ENCODE peak calls at places on chromosomes 12 and 14, in five cellular contexts. One of them, this sample, is unnamed.

GRCh38 chr14:101521306-101521935 is 39.9 kb upstream of the DIO3 start:
- DNase-seq in fibroblast of the aortic adventitia: no peak
- DNase-seq in NCI-H226: no peak
- DNase-seq in ascending aorta: no peak
- DNase-seq in fibroblast of the conjunctiva: no peak
- DNase-seq in this sample: peak

GRCh38 chr14:37588667-37588955 is 6.4 kb downstream of the FOXA1 start:
- DNase-seq in fibroblast of the aortic adventitia: no peak
- DNase-seq in NCI-H226: no peak
- DNase-seq in ascending aorta: no peak
- DNase-seq in fibroblast of the conjunctiva: no peak
- DNase-seq in this sample: no peak

GRCh38 chr12:109900752-109901580 is 892 bp downstream of the TCHP start:
- DNase-seq in fibroblast of the aortic adventitia: peak
- DNase-seq in NCI-H226: no peak
- DNase-seq in ascending aorta: no peak
- DNase-seq in fibroblast of the conjunctiva: no peak
- DNase-seq in this sample: no peak

GRCh38 chr12:6277982-6278438 is 32.5 kb upstream of the PLEKHG6 start:
- DNase-seq in fibroblast of the aortic adventitia: no peak
- DNase-seq in NCI-H226: no peak
- DNase-seq in ascending aorta: no peak
- DNase-seq in fibroblast of the conjunctiva: no peak
- DNase-seq in this sample: no peak

GRCh38 chr14:41130274-41130673 is 476.4 kb upstream of the LRFN5 start:
- DNase-seq in fibroblast of the aortic adventitia: no peak
- DNase-seq in NCI-H226: no peak
- DNase-seq in ascending aorta: no peak
- DNase-seq in fibroblast of the conjunctiva: no peak
- DNase-seq in this sample: no peak

GRCh38 chr14:32397871-32398640 is 69.0 kb downstream of the AKAP6 start:
- DNase-seq in fibroblast of the aortic adventitia: peak
- DNase-seq in NCI-H226: peak
- DNase-seq in ascending aorta: no peak
- DNase-seq in fibroblast of the conjunctiva: no peak
- DNase-seq in this sample: no peak

GRCh38 chr12:122834921-122835692 is at the start of gene HIP1R:
- DNase-seq in fibroblast of the aortic adventitia: no peak
- DNase-seq in NCI-H226: no peak
- DNase-seq in ascending aorta: no peak
- DNase-seq in fibroblast of the conjunctiva: no peak
- DNase-seq in this sample: no peak

GRCh38 chr12:1559729-1560128 is 34.7 kb downstream of the FBXL14 start:
- DNase-seq in fibroblast of the aortic adventitia: peak
- DNase-seq in NCI-H226: no peak
- DNase-seq in ascending aorta: no peak
- DNase-seq in fibroblast of the conjunctiva: no peak
- DNase-seq in this sample: no peak

GRCh38 chr12:113174461-113175384 is 10.6 kb downstream of the DDX54 start:
- DNase-seq in fibroblast of the aortic adventitia: peak
- DNase-seq in NCI-H226: peak
- DNase-seq in ascending aorta: no peak
- DNase-seq in fibroblast of the conjunctiva: peak
- DNase-seq in this sample: no peak

GRCh38 chr12:71503579-71504470 is 64.2 kb downstream of the LGR5 start:
- DNase-seq in fibroblast of the aortic adventitia: no peak
- DNase-seq in NCI-H226: no peak
- DNase-seq in ascending aorta: no peak
- DNase-seq in fibroblast of the conjunctiva: no peak
- DNase-seq in this sample: no peak

GRCh38 chr12:121916719-121917118 is 1.7 kb upstream of the CFAP251 start:
- DNase-seq in fibroblast of the aortic adventitia: peak
- DNase-seq in NCI-H226: no peak
- DNase-seq in ascending aorta: no peak
- DNase-seq in fibroblast of the conjunctiva: no peak
- DNase-seq in this sample: no peak

GRCh38 chr12:26204612-26205289 is 9.4 kb downstream of the SSPN start:
- DNase-seq in fibroblast of the aortic adventitia: peak
- DNase-seq in NCI-H226: no peak
- DNase-seq in ascending aorta: no peak
- DNase-seq in fibroblast of the conjunctiva: no peak
- DNase-seq in this sample: peak

GRCh38 chr14:71651228-71651627 is 281.0 kb upstream of the RGS6 start:
- DNase-seq in fibroblast of the aortic adventitia: peak
- DNase-seq in NCI-H226: peak
- DNase-seq in ascending aorta: no peak
- DNase-seq in fibroblast of the conjunctiva: peak
- DNase-seq in this sample: peak

GRCh38 chr12:69998922-69999321 is 173.9 kb downstream of the MYRFL start:
- DNase-seq in fibroblast of the aortic adventitia: no peak
- DNase-seq in NCI-H226: no peak
- DNase-seq in ascending aorta: no peak
- DNase-seq in fibroblast of the conjunctiva: no peak
- DNase-seq in this sample: no peak

GRCh38 chr12:29957835-29958234 is 174.1 kb upstream of the TMTC1 start:
- DNase-seq in fibroblast of the aortic adventitia: peak
- DNase-seq in NCI-H226: no peak
- DNase-seq in ascending aorta: no peak
- DNase-seq in fibroblast of the conjunctiva: no peak
- DNase-seq in this sample: no peak

GRCh38 chr12:132886529-132887477 is 602 bp downstream of the CHFR start:
- DNase-seq in fibroblast of the aortic adventitia: peak
- DNase-seq in NCI-H226: no peak
- DNase-seq in ascending aorta: no peak
- DNase-seq in fibroblast of the conjunctiva: no peak
- DNase-seq in this sample: no peak

GRCh38 chr14:75578786-75579781 is 664 bp downstream of the FLVCR2 start:
- DNase-seq in fibroblast of the aortic adventitia: no peak
- DNase-seq in NCI-H226: no peak
- DNase-seq in ascending aorta: no peak
- DNase-seq in fibroblast of the conjunctiva: peak
- DNase-seq in this sample: no peak

GRCh38 chr14:68548194-68549056 is 244.4 kb downstream of the ZFP36L1 start:
- DNase-seq in fibroblast of the aortic adventitia: peak
- DNase-seq in NCI-H226: peak
- DNase-seq in ascending aorta: peak
- DNase-seq in fibroblast of the conjunctiva: peak
- DNase-seq in this sample: peak

GRCh38 chr14:93007225-93007997 is 84.5 kb downstream of the CHGA start:
- DNase-seq in fibroblast of the aortic adventitia: peak
- DNase-seq in NCI-H226: peak
- DNase-seq in ascending aorta: peak
- DNase-seq in fibroblast of the conjunctiva: peak
- DNase-seq in this sample: peak

GRCh38 chr12:12126551-12126950 is 55.8 kb downstream of the BCL2L14 start:
- DNase-seq in fibroblast of the aortic adventitia: no peak
- DNase-seq in NCI-H226: no peak
- DNase-seq in ascending aorta: no peak
- DNase-seq in fibroblast of the conjunctiva: no peak
- DNase-seq in this sample: no peak

GRCh38 chr14:93905623-93906022 is 21.5 kb upstream of the FAM181A start:
- DNase-seq in fibroblast of the aortic adventitia: no peak
- DNase-seq in NCI-H226: no peak
- DNase-seq in ascending aorta: no peak
- DNase-seq in fibroblast of the conjunctiva: no peak
- DNase-seq in this sample: no peak

GRCh38 chr14:45201908-45202307 is 51.1 kb downstream of the MIS18BP1 start:
- DNase-seq in fibroblast of the aortic adventitia: no peak
- DNase-seq in NCI-H226: no peak
- DNase-seq in ascending aorta: no peak
- DNase-seq in fibroblast of the conjunctiva: no peak
- DNase-seq in this sample: no peak

GRCh38 chr12:28421374-28421773 is 231.1 kb downstream of the CCDC91 start:
- DNase-seq in fibroblast of the aortic adventitia: no peak
- DNase-seq in NCI-H226: no peak
- DNase-seq in ascending aorta: no peak
- DNase-seq in fibroblast of the conjunctiva: no peak
- DNase-seq in this sample: no peak

GRCh38 chr12:117472983-117473382 is 111.6 kb upstream of the NOS1 start:
- DNase-seq in fibroblast of the aortic adventitia: no peak
- DNase-seq in NCI-H226: no peak
- DNase-seq in ascending aorta: no peak
- DNase-seq in fibroblast of the conjunctiva: no peak
- DNase-seq in this sample: no peak

GRCh38 chr14:74083784-74084276 is 423 bp downstream of the ALDH6A1 start:
- DNase-seq in fibroblast of the aortic adventitia: no peak
- DNase-seq in NCI-H226: no peak
- DNase-seq in ascending aorta: no peak
- DNase-seq in fibroblast of the conjunctiva: no peak
- DNase-seq in this sample: no peak

GRCh38 chr12:14310866-14311265 is 54.6 kb upstream of the ATF7IP start:
- DNase-seq in fibroblast of the aortic adventitia: no peak
- DNase-seq in NCI-H226: no peak
- DNase-seq in ascending aorta: no peak
- DNase-seq in fibroblast of the conjunctiva: no peak
- DNase-seq in this sample: no peak

GRCh38 chr12:115320967-115321366 is 637.0 kb upstream of the TBX3 start:
- DNase-seq in fibroblast of the aortic adventitia: peak
- DNase-seq in NCI-H226: no peak
- DNase-seq in ascending aorta: no peak
- DNase-seq in fibroblast of the conjunctiva: no peak
- DNase-seq in this sample: peak

GRCh38 chr14:75249251-75249957 is 29.2 kb upstream of the FOS start:
- DNase-seq in fibroblast of the aortic adventitia: no peak
- DNase-seq in NCI-H226: no peak
- DNase-seq in ascending aorta: no peak
- DNase-seq in fibroblast of the conjunctiva: no peak
- DNase-seq in this sample: no peak

GRCh38 chr12:116677202-116677651 is 60.6 kb downstream of the SPRING1 start:
- DNase-seq in fibroblast of the aortic adventitia: no peak
- DNase-seq in NCI-H226: no peak
- DNase-seq in ascending aorta: no peak
- DNase-seq in fibroblast of the conjunctiva: no peak
- DNase-seq in this sample: no peak

GRCh38 chr12:1800646-1801284 is 19.6 kb upstream of the LRTM2 start:
- DNase-seq in fibroblast of the aortic adventitia: no peak
- DNase-seq in NCI-H226: no peak
- DNase-seq in ascending aorta: no peak
- DNase-seq in fibroblast of the conjunctiva: no peak
- DNase-seq in this sample: no peak

GRCh38 chr14:31834616-31835015 is 242.5 kb upstream of the ARHGAP5 start:
- DNase-seq in fibroblast of the aortic adventitia: peak
- DNase-seq in NCI-H226: no peak
- DNase-seq in ascending aorta: no peak
- DNase-seq in fibroblast of the conjunctiva: no peak
- DNase-seq in this sample: no peak

GRCh38 chr14:93832665-93833064 is 44.4 kb upstream of the PRIMA1 start:
- DNase-seq in fibroblast of the aortic adventitia: no peak
- DNase-seq in NCI-H226: no peak
- DNase-seq in ascending aorta: no peak
- DNase-seq in fibroblast of the conjunctiva: no peak
- DNase-seq in this sample: no peak

GRCh38 chr14:99520571-99521081 is 39.4 kb downstream of the CCNK start:
- DNase-seq in fibroblast of the aortic adventitia: no peak
- DNase-seq in NCI-H226: no peak
- DNase-seq in ascending aorta: no peak
- DNase-seq in fibroblast of the conjunctiva: no peak
- DNase-seq in this sample: no peak

GRCh38 chr12:9813821-9814798 is 13.2 kb upstream of the KLRF1 start:
- DNase-seq in fibroblast of the aortic adventitia: peak
- DNase-seq in NCI-H226: peak
- DNase-seq in ascending aorta: peak
- DNase-seq in fibroblast of the conjunctiva: peak
- DNase-seq in this sample: no peak

GRCh38 chr14:64788706-64789105 is 84.5 kb downstream of the PLEKHG3 start:
- DNase-seq in fibroblast of the aortic adventitia: peak
- DNase-seq in NCI-H226: peak
- DNase-seq in ascending aorta: no peak
- DNase-seq in fibroblast of the conjunctiva: peak
- DNase-seq in this sample: no peak